ENCODE peak calls at places on chromosomes 12 and 14, in seven cellular contexts. O is right atrium auricular region, U is lower lobe of right lung, E is psoas muscle, V is pancreas, X is neuronal stem cell, I is adipocyte. T is an unnamed sample. For H3K27me3, the result is how much of the 10 kb centered on the place peaks cover.

GRCh38 chr12:108730337-108731104 is 797 bp downstream of the CORO1C start:
- DNase-seq in O (peak), U (peak), E (peak), V (peak), X (peak), I (peak), T (peak)

GRCh38 chr14:68955164-68955921 is 23.8 kb downstream of the ACTN1 start:
- DNase-seq in O (no peak), U (no peak), E (no peak), V (no peak), X (no peak), I (peak), T (no peak)

GRCh38 chr12:111411187-111411764 is 5.6 kb downstream of the SH2B3 start:
- DNase-seq in O (no peak), U (no peak), E (no peak), V (no peak), X (no peak), I (no peak), T (no peak)

GRCh38 chr14:50452979-50453705 is 56.5 kb upstream of the CDKL1 start:
- DNase-seq in O (no peak), U (no peak), E (no peak), V (no peak), X (no peak), I (peak), T (no peak)

GRCh38 chr12:93061414-93062099 is 132.5 kb upstream of the EEA1 start:
- DNase-seq in O (no peak), U (no peak), E (no peak), V (no peak), X (no peak), I (no peak), T (no peak)

GRCh38 chr12:70660620-70661219 is 23.5 kb upstream of the PTPRB start:
- DNase-seq in O (no peak), U (no peak), E (no peak), V (no peak), X (no peak), I (no peak), T (peak)

GRCh38 chr12:52235822-52236291 is 2.8 kb downstream of the KRT7 start:
- DNase-seq in O (no peak), U (peak), E (no peak), V (peak), X (no peak), I (no peak), T (peak)

GRCh38 chr14:35383569-35384385 is 20.8 kb downstream of the NFKBIA start:
- DNase-seq in O (no peak), U (no peak), E (peak), V (no peak), X (no peak), I (no peak), T (peak)

GRCh38 chr12:1204581-1205121 is 213.6 kb downstream of the ERC1 start:
- DNase-seq in O (no peak), U (no peak), E (no peak), V (no peak), X (no peak), I (peak), T (no peak)

GRCh38 chr14:106286697-106287290 is 760.4 kb downstream of the TMEM121 start:
- DNase-seq in O (no peak), U (no peak), E (no peak), V (no peak), X (no peak), I (no peak), T (no peak)
- H3K27me3 ChIP-seq in O (under half), U (under half), E (under half), V (under half), X (under half), I (under half), T (under half)

GRCh38 chr12:50672158-50672557 is 91.7 kb upstream of the ATF1 start:
- DNase-seq in O (no peak), U (no peak), E (no peak), V (no peak), X (no peak), I (no peak), T (no peak)
- H3K27me3 ChIP-seq in O (under half), U (under half), E (under half), V (under half), X (under half), I (under half), T (under half)

DNA sequence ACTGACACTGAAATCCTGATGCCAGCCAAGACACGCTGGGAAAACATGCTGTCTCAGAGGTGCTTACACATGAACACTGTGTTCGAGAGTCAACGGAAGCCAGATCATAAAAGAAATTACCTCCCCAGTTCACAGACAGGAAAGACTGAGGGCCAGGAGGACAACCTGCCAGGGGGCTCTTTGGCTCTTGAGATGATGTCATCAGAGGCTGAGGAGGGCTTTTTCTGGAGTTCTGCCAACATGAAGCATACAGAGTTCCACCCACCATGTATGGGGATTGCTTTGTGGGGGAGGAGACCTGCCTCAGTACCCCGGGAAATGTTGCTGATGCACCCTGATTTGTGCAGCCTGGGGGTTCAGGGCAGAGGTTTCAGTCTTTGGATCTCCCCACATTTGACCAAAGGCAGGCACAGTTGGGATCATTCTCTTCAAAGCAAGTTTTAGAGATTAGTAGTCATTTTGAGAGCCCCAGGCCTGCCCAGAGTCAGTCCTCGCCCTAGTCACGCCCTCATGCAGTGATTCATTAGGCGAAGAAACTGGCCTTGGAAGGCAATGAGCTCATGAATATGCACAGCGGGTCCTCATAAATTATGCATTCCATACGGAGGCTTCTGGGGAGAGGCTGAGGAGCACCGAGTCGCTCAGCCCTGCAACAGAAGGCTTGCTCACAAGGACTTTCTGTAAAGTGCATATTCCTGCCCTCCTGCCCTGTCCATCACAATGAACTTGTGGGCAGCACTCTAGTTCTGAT is 34.9 kb upstream of the EML1 start:
- DNase-seq in O (no peak), U (no peak), E (no peak), V (no peak), X (no peak), I (peak), T (no peak)
- H3K27me3 ChIP-seq in O (under half), U (under half), E (under half), V (under half), X (under half), I (under half), T (under half)

DNA sequence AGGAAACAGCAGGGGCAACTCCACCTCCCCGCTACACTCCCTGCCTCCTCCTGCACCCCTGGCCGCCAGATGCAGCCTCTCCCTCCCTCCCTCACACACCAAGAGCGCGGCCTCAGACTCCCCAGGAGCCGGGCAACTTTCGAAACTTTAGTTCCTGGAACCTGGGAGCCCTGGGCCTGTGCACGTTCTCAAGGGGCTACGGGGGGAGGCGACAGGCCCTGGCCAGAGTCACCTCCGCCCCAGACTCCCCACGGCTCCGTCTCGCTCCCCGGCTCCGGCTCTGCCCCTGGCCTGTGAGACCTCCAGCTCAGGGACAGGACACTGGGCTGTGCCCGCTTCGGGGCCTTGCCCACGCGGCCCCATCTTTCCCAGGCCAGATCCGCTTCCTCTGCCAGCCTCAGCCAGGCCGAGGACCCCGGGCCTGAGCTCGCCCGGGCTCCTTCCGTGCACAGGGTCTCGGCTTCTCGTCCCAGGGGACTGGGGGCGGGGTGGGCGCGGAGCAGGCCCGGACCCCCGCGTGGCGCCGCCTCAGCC is 5.5 kb downstream of the AMN start:
- DNase-seq in O (no peak), U (peak), E (no peak), V (no peak), X (no peak), I (no peak), T (no peak)
- H3K27me3 ChIP-seq in O (under half), U (half or more), E (half or more), V (under half), X (half or more), I (under half), T (under half)

DNA sequence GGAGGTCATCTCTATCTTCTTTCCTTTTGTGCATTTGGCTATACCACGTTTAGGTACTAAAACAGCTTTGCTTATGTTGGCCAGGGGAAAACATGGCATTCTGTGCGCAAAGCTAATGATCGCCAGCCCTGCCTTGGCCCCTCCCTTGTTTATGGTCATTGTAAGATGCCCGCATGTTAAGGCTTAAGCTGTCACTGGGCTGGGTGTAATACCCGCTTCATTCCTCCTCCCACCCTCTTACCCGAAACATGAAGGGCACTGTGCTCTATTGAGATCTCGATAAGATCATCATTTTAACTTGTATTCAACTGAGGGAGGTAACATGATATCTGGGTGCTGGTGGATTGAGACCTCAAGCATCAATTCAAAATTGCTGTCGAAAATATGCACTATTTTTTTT is 34.7 kb downstream of the BRI3BP start:
- DNase-seq in O (no peak), U (no peak), E (no peak), V (no peak), X (no peak), I (no peak), T (no peak)
- H3K27me3 ChIP-seq in O (under half), U (under half), E (under half), V (under half), X (under half), I (under half), T (under half)

T was measured in left lung.